ENCODE peak calls at places on chromosomes 4 and X, in seven cellular contexts. A is psoas muscle, Q is GM23248, Y is right atrium auricular region, G is neuronal stem cell, I is bronchial epithelial cell, L is upper lobe of right lung. X is an unnamed sample. For H3K27me3, the result is how much of the 10 kb centered on the place peaks cover.

GRCh38 chr4:142452132-142452855 is 393.8 kb downstream of the INPP4B start:
- DNase-seq in G (no peak), I (peak), L (no peak), Q (peak), A (no peak), Y (no peak), X (no peak)

GRCh38 chrX:117215683-117216082 is 752.9 kb upstream of the CT83 start:
- DNase-seq in Y (no peak), L (no peak), G (no peak), Q (no peak), A (no peak), I (no peak), X (no peak)

GRCh38 chr4:139986108-139986507 is 167.9 kb downstream of the MAML3 start:
- DNase-seq in A (no peak), I (no peak), L (no peak), Y (no peak), Q (no peak), G (no peak), X (no peak)

GRCh38 chrX:71178908-71179307 is 34.3 kb downstream of the NLGN3 start:
- DNase-seq in Q (peak), I (peak), L (no peak), A (peak), G (peak), Y (peak), X (no peak)

GRCh38 chr4:113971706-113972360 is 7.6 kb downstream of the ARSJ start:
- DNase-seq in L (no peak), A (no peak), I (peak), Y (no peak), Q (peak), G (no peak), X (no peak)

GRCh38 chr4:171983935-171984805 is 171.0 kb downstream of the GALNTL6 start:
- DNase-seq in L (no peak), A (no peak), Y (no peak), G (no peak), Q (no peak), I (no peak), X (no peak)

GRCh38 chr4:8585186-8585585 is 5.0 kb downstream of the GPR78 start:
- DNase-seq in Y (no peak), Q (no peak), A (no peak), G (no peak), L (peak), I (no peak), X (no peak)

GRCh38 chrX:68795741-68796140 is 33.1 kb upstream of the EFNB1 start:
- DNase-seq in Y (no peak), Q (no peak), L (no peak), G (no peak), I (no peak), A (no peak), X (no peak)

GRCh38 chr4:186630128-186630527 is 74.8 kb upstream of the MTNR1A start:
- DNase-seq in Y (no peak), A (no peak), L (no peak), I (no peak), Q (no peak), G (no peak), X (no peak)

GRCh38 chr4:20249333-20249732 is 2.4 kb upstream of the SLIT2 start:
- DNase-seq in A (no peak), Q (peak), I (peak), Y (no peak), G (no peak), L (no peak), X (no peak)

GRCh38 chrX:114905251-114905650 is 112.2 kb downstream of the IL13RA2 start:
- DNase-seq in L (no peak), A (no peak), I (peak), G (no peak), Q (no peak), Y (no peak), X (no peak)

GRCh38 chr4:186190456-186191265 is 706 bp upstream of the CYP4V2 start:
- DNase-seq in L (peak), Q (peak), G (no peak), I (peak), Y (peak), A (no peak), X (no peak)

GRCh38 chrX:20585782-20586181 is 319.1 kb upstream of the RPS6KA3 start:
- DNase-seq in I (no peak), A (no peak), G (no peak), Q (peak), Y (no peak), L (no peak), X (no peak)

GRCh38 chr4:8275511-8275910 is 6.0 kb downstream of the HTRA3 start:
- DNase-seq in Y (no peak), L (no peak), G (no peak), A (no peak), Q (no peak), I (no peak), X (peak)

GRCh38 chr4:23970193-23970850 is 80.5 kb upstream of the PPARGC1A start:
- DNase-seq in Q (no peak), G (no peak), L (no peak), A (no peak), I (no peak), Y (no peak), X (no peak)

GRCh38 chrX:103919336-103919682 is 43.1 kb upstream of the TMSB15B start:
- DNase-seq in Y (no peak), A (no peak), Q (peak), L (no peak), I (peak), G (no peak), X (no peak)

GRCh38 chr4:86218721-86219481 is 141.0 kb downstream of the MAPK10 start:
- DNase-seq in Q (peak), Y (no peak), I (peak), A (no peak), G (no peak), L (no peak), X (no peak)

GRCh38 chr4:8404791-8405515 is 35.6 kb downstream of the ACOX3 start:
- DNase-seq in I (no peak), Q (no peak), L (peak), A (no peak), G (no peak), Y (no peak), X (no peak)

GRCh38 chr4:77453911-77454310 is 151.7 kb upstream of the CXCL13 start:
- DNase-seq in G (no peak), Y (no peak), A (no peak), I (peak), L (no peak), Q (no peak), X (no peak)

GRCh38 chr4:24330198-24330972 is 254.0 kb downstream of the DHX15 start:
- DNase-seq in G (no peak), I (peak), Y (no peak), A (peak), Q (peak), L (no peak), X (no peak)

DNA sequence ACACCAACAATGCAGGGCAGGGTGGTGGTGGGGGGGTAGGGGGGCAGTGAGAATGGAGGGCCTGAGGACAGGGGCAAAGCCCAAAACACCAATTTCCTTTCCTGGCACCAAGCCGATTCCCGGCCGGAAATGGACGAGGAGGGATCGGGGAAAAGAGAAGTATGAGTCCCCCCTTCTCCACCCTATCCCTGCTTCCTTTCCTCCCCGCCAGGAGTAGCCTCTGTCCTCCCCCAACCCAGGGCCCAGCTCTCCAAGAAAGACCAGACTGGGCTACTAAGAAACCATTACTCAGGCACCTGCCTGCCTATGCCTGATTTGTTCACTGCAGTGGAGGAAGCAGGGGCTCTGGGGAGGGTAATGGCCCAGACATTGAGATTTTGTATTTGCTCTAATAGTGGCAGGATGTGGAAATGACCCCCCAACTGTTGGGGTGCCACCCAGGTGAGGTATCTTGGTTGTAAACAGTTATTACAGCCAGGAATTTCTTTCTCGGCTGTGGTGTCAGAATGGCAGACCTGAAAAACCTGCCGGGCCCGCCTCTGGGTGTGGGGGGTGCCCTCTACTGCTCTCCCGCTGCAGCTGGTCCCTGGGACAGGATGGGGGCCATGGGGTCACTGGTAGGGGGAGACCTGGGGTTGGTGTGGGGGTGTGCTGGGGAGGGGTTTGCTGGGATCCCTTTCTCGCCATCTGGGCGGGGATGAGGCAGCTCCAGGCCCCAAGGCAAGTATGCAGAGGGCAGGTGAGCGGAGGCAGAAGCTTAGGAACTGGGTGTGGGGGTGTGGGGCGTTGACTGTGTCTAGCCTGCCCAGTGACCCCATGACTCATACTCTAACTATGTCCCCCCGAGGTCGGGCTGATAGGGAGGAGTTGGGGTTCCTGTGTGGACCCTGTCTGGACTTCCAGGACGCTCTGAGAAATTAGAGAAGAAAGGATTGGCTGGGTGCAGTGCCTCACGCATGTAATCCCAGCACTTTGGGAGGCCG is 701 bp downstream of the CCDC120 start:
- DNase-seq in Q (no peak), G (no peak), I (no peak), L (no peak), Y (no peak), A (no peak), X (no peak)
- H3K4me3 ChIP-seq in Q (no peak), G (no peak), I (peak), L (peak), Y (no peak), A (no peak), X (no peak)

DNA sequence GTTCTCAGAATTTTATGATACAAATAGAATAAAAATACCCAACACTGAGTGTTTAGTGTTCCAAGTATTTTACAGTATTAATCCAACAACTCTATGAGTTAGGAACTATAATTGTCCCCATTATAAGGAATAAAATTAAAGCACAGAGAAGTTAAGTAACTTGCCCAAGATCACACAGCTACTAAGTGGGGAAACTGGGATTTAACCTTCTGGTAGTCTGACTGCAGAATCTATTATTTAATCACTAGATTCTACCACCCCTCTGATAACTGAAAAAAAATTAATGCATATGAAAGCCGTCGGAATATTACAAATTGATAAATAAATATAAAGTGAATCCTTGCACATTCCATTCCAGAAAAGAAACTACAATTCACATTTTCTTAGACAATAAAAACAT is 5.7 kb upstream of the NKX6-1 start:
- DNase-seq in Q (no peak), G (no peak), L (no peak), Y (no peak), I (no peak), A (no peak), X (no peak)
- H3K27me3 ChIP-seq in Q (half or more), G (under half), L (half or more), Y (under half), I (under half), A (half or more), X (half or more)

DNA sequence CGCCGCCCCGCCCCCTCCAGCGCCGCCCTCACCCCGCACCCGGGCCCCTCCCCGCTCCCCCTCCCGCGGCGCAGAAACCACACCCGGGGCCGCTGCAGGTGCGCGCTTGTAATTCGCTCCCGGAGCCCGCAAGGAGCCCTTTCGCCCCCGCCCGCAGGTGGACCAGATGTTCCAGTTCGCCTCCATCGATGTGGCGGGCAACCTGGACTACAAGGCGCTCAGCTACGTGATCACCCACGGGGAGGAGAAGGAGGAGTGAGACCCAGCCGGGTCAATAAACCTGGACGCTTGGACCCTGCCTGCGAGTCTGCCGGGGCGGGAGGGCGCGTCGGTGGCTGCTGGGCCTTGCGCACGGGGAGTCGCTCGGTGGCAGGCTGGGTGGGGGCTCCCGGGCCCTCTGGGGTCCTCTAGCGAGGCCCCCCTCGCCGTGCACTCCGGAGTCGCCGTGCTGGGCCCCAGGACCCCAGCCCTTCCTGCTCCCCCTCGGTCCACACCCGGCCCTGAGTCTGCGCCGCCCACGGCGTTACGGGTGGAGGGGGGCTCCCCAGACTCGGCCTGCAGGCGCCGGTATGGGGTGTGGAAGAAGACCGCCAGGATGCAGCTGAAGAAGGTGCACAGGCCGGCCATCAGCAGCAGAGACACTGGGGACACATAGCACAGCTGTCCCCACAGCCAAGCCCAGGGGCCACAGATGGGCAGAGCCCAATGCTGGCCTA is 7.1 kb downstream of the SLC49A3 start:
- DNase-seq in L (peak), G (no peak), Y (no peak), A (no peak), I (no peak), Q (no peak), X (no peak)
- H3K4me3 ChIP-seq in L (no peak), G (no peak), Y (no peak), A (no peak), I (no peak), Q (no peak), X (no peak)

DNA sequence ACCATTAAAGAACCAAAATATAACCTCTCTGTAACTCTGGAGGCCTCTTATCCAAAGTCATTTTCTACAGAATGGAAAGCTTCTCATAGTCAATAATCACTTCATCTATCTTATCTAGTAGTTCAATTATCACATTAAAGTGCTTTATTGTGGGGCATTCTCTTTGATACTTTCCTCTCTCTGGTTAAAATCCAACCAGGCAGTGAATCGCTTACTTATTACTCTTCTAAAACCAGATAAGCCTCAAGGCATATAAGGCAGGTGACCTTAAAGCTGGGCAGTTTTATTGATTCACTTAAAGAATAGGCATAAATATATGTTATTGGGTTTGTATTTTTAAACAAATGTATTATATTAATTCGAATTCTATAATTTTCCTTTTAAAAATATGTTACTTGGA is 2162.1 kb upstream of the TENM3 start:
- DNase-seq in G (no peak), Q (no peak), A (no peak), Y (no peak), L (no peak), I (no peak), X (no peak)
- H3K27me3 ChIP-seq in G (under half), Q (under half), A (under half), Y (under half), L (under half), I (under half), X (under half)

GRCh38 chrX:39821709-39822095 is 276.1 kb downstream of the BCOR start:
- DNase-seq in Q (no peak), Y (no peak), A (no peak), L (no peak), I (no peak), G (no peak), X (no peak)

GRCh38 chrX:39822133-39822748 is 275.5 kb downstream of the BCOR start:
- DNase-seq in I (no peak), L (no peak), Q (no peak), A (no peak), G (no peak), Y (no peak), X (no peak)

GRCh38 chrX:39818750-39819149 is 279.0 kb downstream of the BCOR start:
- DNase-seq in L (no peak), Q (no peak), Y (no peak), A (no peak), I (no peak), G (no peak), X (no peak)

GRCh38 chrX:39821011-39821708 is 276.6 kb downstream of the BCOR start:
- DNase-seq in A (no peak), I (no peak), L (no peak), G (peak), Y (no peak), Q (peak), X (peak)

DNA sequence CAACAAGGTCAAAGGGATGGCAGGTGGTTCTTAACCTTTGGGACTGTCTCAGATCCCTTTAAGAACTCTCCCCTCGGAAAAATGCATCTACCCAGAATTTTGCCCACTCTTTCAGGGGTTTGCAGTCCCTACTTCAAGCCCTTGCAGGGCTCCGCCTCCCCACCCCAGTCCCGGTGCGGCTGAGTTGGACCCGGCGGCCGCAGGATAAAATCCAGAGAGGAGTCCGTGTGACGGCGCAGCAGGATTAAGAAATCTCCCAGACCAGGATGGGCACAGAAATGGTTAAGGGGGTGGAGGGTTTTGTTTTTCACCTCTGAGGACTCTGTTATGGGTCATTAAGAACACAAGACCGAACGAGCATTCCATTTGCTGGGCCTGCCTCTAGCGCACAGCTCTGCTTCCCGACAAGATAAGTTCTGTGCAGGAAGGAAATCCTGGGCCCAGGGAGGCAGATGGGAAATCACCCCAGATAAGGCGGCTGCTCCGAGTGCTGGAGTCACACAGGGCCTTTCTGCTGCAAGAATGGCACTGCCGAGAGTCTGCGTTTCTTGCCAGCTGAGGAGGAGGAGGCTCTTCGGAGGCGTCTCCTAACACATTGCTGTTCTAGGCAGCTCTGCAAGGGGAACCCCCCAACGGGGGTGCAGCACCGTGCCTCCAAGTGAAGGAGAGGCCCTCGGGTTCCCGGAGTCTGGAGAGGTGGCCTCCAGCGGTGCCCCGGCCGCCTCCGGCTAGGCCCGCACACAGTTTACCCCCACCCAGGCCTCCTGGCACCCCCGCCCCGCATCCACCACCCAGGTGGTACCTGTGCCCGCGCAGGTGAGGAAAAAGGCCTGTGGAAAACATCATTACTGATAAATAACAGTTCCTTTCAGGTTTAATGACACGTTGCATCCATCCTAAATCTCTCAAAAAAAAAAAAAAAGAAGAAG is 277.6 kb downstream of the BCOR start:
- DNase-seq in Y (peak), G (no peak), I (no peak), A (no peak), L (no peak), Q (no peak), X (no peak)
- H3K4me3 ChIP-seq in Y (peak), G (no peak), I (no peak), A (peak), L (no peak), Q (peak), X (peak)

DNA sequence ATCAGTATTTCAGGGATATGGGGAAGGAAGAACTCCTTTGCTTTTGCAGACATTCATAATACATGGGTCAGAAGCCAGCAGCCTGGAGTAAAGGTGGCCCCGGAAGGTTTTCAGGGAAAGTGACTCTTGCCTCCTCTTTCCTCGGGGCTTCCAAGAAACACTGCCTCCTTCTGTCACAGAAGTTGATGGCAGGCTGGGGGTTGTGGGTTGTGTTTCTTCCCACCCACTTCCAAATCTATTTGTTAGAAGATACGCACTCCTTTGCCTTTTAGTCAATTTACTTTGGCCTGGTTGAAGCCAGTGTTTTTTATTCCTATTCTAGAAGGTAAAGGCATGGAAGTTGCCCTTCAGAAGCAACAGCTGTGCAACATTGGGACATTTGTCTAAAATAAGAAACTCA is 19.7 kb downstream of the KIT start:
- DNase-seq in G (no peak), Y (no peak), I (no peak), A (no peak), Q (no peak), L (no peak), X (no peak)
- H3K27me3 ChIP-seq in G (under half), Y (under half), I (under half), A (under half), Q (under half), L (under half), X (under half)